ENCODE peak calls at places on chromosomes 7 and 10, in seven cellular contexts. O is mesendoderm, M is neuronal stem cell, S is mesenchymal stem cell, Z is IMR-90, B is trophoblast cell, L is H1. G is an unnamed sample.
A peak's percentile ranks its signal among the peaks of the same experiment; 100 is the strongest.

GRCh38 chr7:155371884-155372781 is 74.5 kb downstream of the INSIG1 start:
- DNase-seq in O (no peak), M (no peak), S (no peak), Z (no peak), B (no peak), L (peak; percentile 60), G (no peak)

GRCh38 chr7:151856516-151856915 is 20.4 kb downstream of the PRKAG2 start:
- DNase-seq in O (no peak), M (no peak), S (no peak), Z (no peak), B (peak; percentile 77), L (no peak), G (no peak)

GRCh38 chr7:32062150-32062549 is 8.1 kb downstream of the PDE1C start:
- DNase-seq in O (peak; percentile 77), M (no peak), S (peak; percentile 65), Z (peak; percentile 30), B (peak; percentile 5), L (peak; percentile 86), G (peak; percentile 74)

GRCh38 chr10:120950103-120950561 is 99.0 kb downstream of the WDR11 start:
- DNase-seq in O (peak; percentile 91), M (peak; percentile 53), S (peak; percentile 65), Z (peak; percentile 5), B (no peak), L (peak; percentile 54), G (peak; percentile 43)

GRCh38 chr7:99618726-99619125 is 2.0 kb downstream of the ZSCAN25 start:
- DNase-seq in O (peak; percentile 73), M (no peak), S (peak; percentile 79), Z (peak; percentile 75), B (peak; percentile 86), L (no peak), G (no peak)

GRCh38 chr10:3935141-3935540 is 150.1 kb upstream of the KLF6 start:
- DNase-seq in O (no peak), M (no peak), S (no peak), Z (peak; percentile 79), B (no peak), L (no peak), G (no peak)

GRCh38 chr10:6465854-6466524 is 114.1 kb downstream of the PRKCQ start:
- DNase-seq in O (no peak), M (no peak), S (no peak), Z (no peak), B (no peak), L (no peak), G (no peak)

GRCh38 chr7:25851332-25852248 is 300.4 kb upstream of the NFE2L3 start:
- DNase-seq in O (peak; percentile 86), M (no peak), S (peak; percentile 86), Z (peak; percentile 76), B (peak; percentile 90), L (peak; percentile 91), G (peak; percentile 85)

GRCh38 chr7:97006146-97006950 is 995 bp downstream of the DLX6 start:
- DNase-seq in O (peak; percentile 90), M (peak; percentile 65), S (peak; percentile 32), Z (peak; percentile 1), B (peak; percentile 92), L (peak; percentile 85), G (peak; percentile 80)

GRCh38 chr10:84607044-84607443 is 278.7 kb downstream of the CCSER2 start:
- DNase-seq in O (no peak), M (no peak), S (no peak), Z (no peak), B (no peak), L (no peak), G (no peak)

GRCh38 chr10:63935705-63936104 is 414.5 kb downstream of the REEP3 start:
- DNase-seq in O (no peak), M (no peak), S (no peak), Z (no peak), B (no peak), L (no peak), G (no peak)

GRCh38 chr7:136326045-136326610 is 349.0 kb upstream of the MTPN start:
- DNase-seq in O (no peak), M (no peak), S (peak; percentile 49), Z (no peak), B (no peak), L (no peak), G (no peak)

GRCh38 chr7:155763721-155764431 is 48.4 kb downstream of the SHH start:
- DNase-seq in O (no peak), M (no peak), S (peak; percentile 86), Z (peak; percentile 77), B (no peak), L (no peak), G (no peak)

GRCh38 chr10:24642921-24643678 is 80.6 kb downstream of the ARHGAP21 start:
- DNase-seq in O (peak; percentile 53), M (no peak), S (peak; percentile 76), Z (peak; percentile 88), B (peak; percentile 33), L (no peak), G (no peak)

GRCh38 chr7:116501425-116502167 is 2.1 kb downstream of the CAV2 start:
- DNase-seq in O (no peak), M (no peak), S (no peak), Z (peak; percentile 76), B (no peak), L (no peak), G (no peak)

GRCh38 chr10:16559236-16559773 is 37.6 kb upstream of the C1QL3 start:
- DNase-seq in O (peak; percentile 52), M (no peak), S (no peak), Z (no peak), B (no peak), L (no peak), G (no peak)

GRCh38 chr7:114083714-114084113 is 164.9 kb upstream of the PPP1R3A start:
- DNase-seq in O (peak; percentile 18), M (peak; percentile 5), S (peak; percentile 13), Z (no peak), B (no peak), L (no peak), G (no peak)
- H3K9ac ChIP-seq in O (peak overlapping the region; percentile 7), M (no peak overlapping the region), S (peak overlapping the region; percentile 94), Z (no peak overlapping the region), B (no peak overlapping the region), L (no peak overlapping the region), G (no peak overlapping the region)

GRCh38 chr10:1549591-1550290 is 187.6 kb downstream of the ADARB2 start:
- DNase-seq in O (no peak), M (no peak), S (no peak), Z (no peak), B (no peak), L (no peak), G (no peak)

GRCh38 chr10:1546431-1547110 is 190.8 kb downstream of the ADARB2 start:
- DNase-seq in O (no peak), M (no peak), S (no peak), Z (no peak), B (no peak), L (no peak), G (no peak)

GRCh38 chr10:1548596-1548995 is 188.7 kb downstream of the ADARB2 start:
- DNase-seq in O (no peak), M (no peak), S (no peak), Z (no peak), B (no peak), L (no peak), G (no peak)

GRCh38 chr10:1550291-1550595 is 187.1 kb downstream of the ADARB2 start:
- DNase-seq in O (no peak), M (no peak), S (no peak), Z (no peak), B (no peak), L (no peak), G (no peak)

DNA sequence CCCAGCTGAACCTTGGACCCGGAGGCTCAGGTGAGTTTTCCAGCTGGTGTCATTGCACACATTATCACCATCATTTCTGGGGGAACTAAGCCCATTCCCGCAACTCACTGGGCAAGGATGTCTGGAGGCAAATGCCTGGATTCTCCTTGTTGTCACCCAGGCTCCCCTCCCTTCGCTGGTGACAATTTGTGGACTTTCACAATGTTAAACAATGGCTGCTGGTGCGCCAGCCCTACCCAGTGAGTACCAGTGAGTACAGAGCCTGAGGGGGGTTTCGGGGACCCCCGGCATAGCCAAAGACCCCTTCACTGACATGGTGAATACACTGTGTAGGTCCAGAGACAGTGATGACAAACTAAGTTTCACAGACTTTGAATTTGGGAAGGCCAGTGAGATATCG is 189.2 kb downstream of the ADARB2 start:
- DNase-seq in O (no peak), M (no peak), S (no peak), Z (no peak), B (no peak), L (no peak), G (no peak)
- H2BK5ac ChIP-seq in O (no peak overlapping the region), M (peak overlapping the region; percentile 82), S (no peak overlapping the region), Z (no peak overlapping the region), B (no peak overlapping the region), L (no peak overlapping the region), G (no peak overlapping the region)

GRCh38 chr7:44488955-44489354 is 1.5 kb downstream of the NUDCD3 start:
- DNase-seq in O (no peak), M (no peak), S (no peak), Z (no peak), B (no peak), L (no peak), G (no peak)

GRCh38 chr7:44490351-44491200 is at the start of gene NUDCD3:
- DNase-seq in O (peak; percentile 93), M (peak; percentile 70), S (peak; percentile 88), Z (peak; percentile 77), B (peak; percentile 77), L (peak; percentile 86), G (peak; percentile 87)

GRCh38 chr7:44491229-44491628 is 771 bp upstream of the NUDCD3 start:
- DNase-seq in O (no peak), M (no peak), S (no peak), Z (no peak), B (no peak), L (no peak), G (no peak)

GRCh38 chr7:44486693-44487092 is 3.8 kb downstream of the NUDCD3 start:
- DNase-seq in O (peak; percentile 37), M (no peak), S (peak; percentile 72), Z (peak; percentile 49), B (no peak), L (no peak), G (no peak)

GRCh38 chr7:44489955-44490350 is 505 bp downstream of the NUDCD3 start:
- DNase-seq in O (no peak), M (no peak), S (no peak), Z (peak; percentile 25), B (no peak), L (no peak), G (no peak)
- H3K23ac ChIP-seq in O (no peak overlapping the region), M (peak overlapping the region; percentile 96), S (peak overlapping the region; percentile 92), Z (peak overlapping the region; percentile 61), B (no peak overlapping the region), L (no peak overlapping the region), G (no peak overlapping the region)

GRCh38 chr10:97713351-97713827 is at the start of gene MARVELD1:
- DNase-seq in O (peak; percentile 91), M (peak; percentile 59), S (peak; percentile 83), Z (peak; percentile 77), B (no peak), L (peak; percentile 76), G (peak; percentile 88)
- H3K9ac ChIP-seq in O (peak within 1 kb of the TSS; percentile 99), M (peak within 1 kb of the TSS; percentile 99), S (peak within 1 kb of the TSS; percentile 97), Z (peak within 1 kb of the TSS; percentile 91), B (peak within 1 kb of the TSS; percentile 81), L (peak within 1 kb of the TSS; percentile 90), G (peak within 1 kb of the TSS; percentile 49)

G was measured in H9.